ENCODE peak calls at places on chromosomes 11 and 22, in five cellular contexts. One of them, this sample, is unnamed. For H3K36me3 and H3K4me1, the result is how much of the 10 kb centered on the place peaks cover.

GRCh38 chr11:17742019-17742418 is 7.4 kb downstream of the KCNC1 start:
- DNase-seq in IMR-90: no peak
- DNase-seq in OCI-LY7: no peak
- DNase-seq in neuronal stem cell: no peak
- DNase-seq in transverse colon: no peak
- DNase-seq in this sample: no peak

GRCh38 chr22:37626556-37627075 is 12.9 kb upstream of the SH3BP1 start:
- DNase-seq in IMR-90: no peak
- DNase-seq in OCI-LY7: no peak
- DNase-seq in neuronal stem cell: no peak
- DNase-seq in transverse colon: peak
- DNase-seq in this sample: no peak

GRCh38 chr22:48438096-48438495 is 1389.6 kb downstream of the BRD1 start:
- DNase-seq in IMR-90: no peak
- DNase-seq in OCI-LY7: no peak
- DNase-seq in neuronal stem cell: no peak
- DNase-seq in transverse colon: no peak
- DNase-seq in this sample: no peak

GRCh38 chr11:130599073-130599654 is 150.7 kb downstream of the ADAMTS15 start:
- DNase-seq in IMR-90: peak
- DNase-seq in OCI-LY7: no peak
- DNase-seq in neuronal stem cell: no peak
- DNase-seq in transverse colon: peak
- DNase-seq in this sample: no peak

GRCh38 chr22:46968359-46968740 is 205.9 kb downstream of the TBC1D22A start:
- DNase-seq in IMR-90: no peak
- DNase-seq in OCI-LY7: no peak
- DNase-seq in neuronal stem cell: no peak
- DNase-seq in transverse colon: no peak
- DNase-seq in this sample: no peak

GRCh38 chr11:83464181-83464580 is 178.0 kb upstream of the CCDC90B start:
- DNase-seq in IMR-90: no peak
- DNase-seq in OCI-LY7: no peak
- DNase-seq in neuronal stem cell: no peak
- DNase-seq in transverse colon: no peak
- DNase-seq in this sample: no peak

GRCh38 chr11:65423516-65424199 is 1.1 kb downstream of the NEAT1 start:
- DNase-seq in IMR-90: peak
- DNase-seq in OCI-LY7: peak
- DNase-seq in neuronal stem cell: no peak
- DNase-seq in transverse colon: peak
- DNase-seq in this sample: no peak

GRCh38 chr11:123434262-123434661 is 4.2 kb downstream of the GRAMD1B start:
- DNase-seq in IMR-90: peak
- DNase-seq in OCI-LY7: peak
- DNase-seq in neuronal stem cell: no peak
- DNase-seq in transverse colon: peak
- DNase-seq in this sample: peak

GRCh38 chr22:27063841-27064240 is 406.5 kb downstream of the MIAT start:
- DNase-seq in IMR-90: no peak
- DNase-seq in OCI-LY7: no peak
- DNase-seq in neuronal stem cell: no peak
- DNase-seq in transverse colon: no peak
- DNase-seq in this sample: no peak

GRCh38 chr11:23680488-23681230 is 816.2 kb upstream of the LUZP2 start:
- DNase-seq in IMR-90: no peak
- DNase-seq in OCI-LY7: no peak
- DNase-seq in neuronal stem cell: no peak
- DNase-seq in transverse colon: no peak
- DNase-seq in this sample: no peak

GRCh38 chr11:56497010-56497409 is 5.8 kb upstream of the OR5M8 start:
- DNase-seq in IMR-90: no peak
- DNase-seq in OCI-LY7: no peak
- DNase-seq in neuronal stem cell: no peak
- DNase-seq in transverse colon: no peak
- DNase-seq in this sample: no peak

GRCh38 chr11:36774603-36775002 is 176.6 kb upstream of the RAG2 start:
- DNase-seq in IMR-90: peak
- DNase-seq in OCI-LY7: no peak
- DNase-seq in neuronal stem cell: no peak
- DNase-seq in transverse colon: no peak
- DNase-seq in this sample: no peak

GRCh38 chr11:115695677-115696451 is 191.6 kb upstream of the CADM1 start:
- DNase-seq in IMR-90: no peak
- DNase-seq in OCI-LY7: no peak
- DNase-seq in neuronal stem cell: no peak
- DNase-seq in transverse colon: no peak
- DNase-seq in this sample: no peak

GRCh38 chr22:17912942-17913704 is 111.2 kb downstream of the MICAL3 start:
- DNase-seq in IMR-90: no peak
- DNase-seq in OCI-LY7: no peak
- DNase-seq in neuronal stem cell: no peak
- DNase-seq in transverse colon: no peak
- DNase-seq in this sample: no peak

GRCh38 chr11:27118371-27118770 is 77.8 kb downstream of the BBOX1 start:
- DNase-seq in IMR-90: peak
- DNase-seq in OCI-LY7: no peak
- DNase-seq in neuronal stem cell: no peak
- DNase-seq in transverse colon: no peak
- DNase-seq in this sample: no peak

DNA sequence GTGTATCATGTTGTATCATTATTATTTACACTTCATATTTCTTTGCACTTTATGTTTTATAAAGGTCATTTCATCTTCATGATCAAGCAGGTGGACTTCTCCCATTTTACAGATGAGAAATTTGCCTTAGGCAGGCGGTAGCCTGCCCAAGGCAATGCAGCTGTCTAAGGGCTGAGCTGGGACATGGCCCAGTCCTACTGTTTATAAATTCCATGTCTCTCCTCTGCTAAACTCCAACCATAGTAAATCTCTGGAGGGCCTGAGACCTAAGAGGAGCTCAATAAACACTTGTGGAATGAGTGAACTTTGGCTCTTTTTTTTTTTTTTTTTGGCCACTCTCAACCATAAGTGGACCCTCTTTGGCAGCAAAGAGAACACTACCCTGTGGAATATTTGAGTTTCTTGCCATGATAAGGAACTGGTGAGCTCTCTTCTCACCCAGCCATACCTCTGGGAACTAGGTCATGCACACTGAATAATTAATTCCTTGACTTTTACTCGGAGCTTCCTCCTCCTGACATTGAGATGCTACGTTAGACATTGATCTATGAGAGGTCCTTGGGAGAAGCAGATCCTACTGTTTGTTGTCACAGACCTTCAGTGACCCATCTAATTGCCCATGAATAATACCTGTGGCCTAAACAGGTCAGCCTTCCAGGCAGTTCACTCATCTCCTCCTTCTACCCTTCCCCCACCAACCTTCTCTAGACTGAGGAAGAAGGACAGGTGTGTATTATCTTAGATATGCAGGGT is 30.0 kb downstream of the MICAL2 start:
- DNase-seq in IMR-90: peak
- DNase-seq in OCI-LY7: no peak
- DNase-seq in neuronal stem cell: no peak
- DNase-seq in transverse colon: no peak
- DNase-seq in this sample: no peak
- H3K27ac ChIP-seq in IMR-90: peak
- H3K27ac ChIP-seq in OCI-LY7: no peak
- H3K27ac ChIP-seq in neuronal stem cell: no peak
- H3K27ac ChIP-seq in transverse colon: peak
- H3K27ac ChIP-seq in this sample: peak

DNA sequence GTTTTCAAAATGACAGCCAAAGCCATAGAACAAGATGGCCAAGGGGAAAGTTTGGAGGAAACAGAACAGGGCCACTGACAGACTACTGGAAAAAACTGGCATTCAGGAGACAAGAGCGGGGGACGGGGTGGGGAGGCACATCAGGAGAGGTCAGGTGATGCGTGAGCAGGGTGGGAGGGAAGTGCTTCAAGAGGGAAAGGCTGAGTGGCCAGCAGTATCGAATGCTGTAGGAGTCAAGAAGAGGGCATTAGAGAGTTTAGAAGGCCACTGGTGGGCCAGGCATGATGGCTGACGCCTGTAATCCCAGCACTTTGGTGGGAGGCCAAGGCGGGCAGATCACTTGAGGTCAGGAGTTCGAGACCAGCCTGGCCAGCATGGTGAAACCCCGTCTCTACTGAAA is 8.2 kb downstream of the GTPBP1 start:
- DNase-seq in IMR-90: no peak
- DNase-seq in OCI-LY7: no peak
- DNase-seq in neuronal stem cell: no peak
- DNase-seq in transverse colon: no peak
- DNase-seq in this sample: no peak
- H3K36me3 ChIP-seq in IMR-90: under half
- H3K36me3 ChIP-seq in OCI-LY7: half or more
- H3K36me3 ChIP-seq in neuronal stem cell: under half
- H3K36me3 ChIP-seq in transverse colon: under half
- H3K36me3 ChIP-seq in this sample: under half

GRCh38 chr11:808427-809286 is 1.1 kb upstream of the RPLP2 start:
- DNase-seq in IMR-90: no peak
- DNase-seq in OCI-LY7: peak
- DNase-seq in neuronal stem cell: no peak
- DNase-seq in transverse colon: peak
- DNase-seq in this sample: no peak

GRCh38 chr11:812390-812789 is 2.6 kb downstream of the RPLP2 start:
- DNase-seq in IMR-90: no peak
- DNase-seq in OCI-LY7: no peak
- DNase-seq in neuronal stem cell: no peak
- DNase-seq in transverse colon: no peak
- DNase-seq in this sample: no peak

GRCh38 chr11:811446-812245 is 1.9 kb downstream of the RPLP2 start:
- DNase-seq in IMR-90: no peak
- DNase-seq in OCI-LY7: no peak
- DNase-seq in neuronal stem cell: no peak
- DNase-seq in transverse colon: no peak
- DNase-seq in this sample: peak

GRCh38 chr11:809287-810039 is at the start of gene RPLP2:
- DNase-seq in IMR-90: peak
- DNase-seq in OCI-LY7: peak
- DNase-seq in neuronal stem cell: peak
- DNase-seq in transverse colon: peak
- DNase-seq in this sample: peak

GRCh38 chr11:810040-810567 is 337 bp downstream of the RPLP2 start:
- DNase-seq in IMR-90: no peak
- DNase-seq in OCI-LY7: no peak
- DNase-seq in neuronal stem cell: no peak
- DNase-seq in transverse colon: no peak
- DNase-seq in this sample: peak
- H3K4me1 ChIP-seq in IMR-90: under half
- H3K4me1 ChIP-seq in OCI-LY7: half or more
- H3K4me1 ChIP-seq in neuronal stem cell: under half
- H3K4me1 ChIP-seq in transverse colon: under half
- H3K4me1 ChIP-seq in this sample: under half

DNA sequence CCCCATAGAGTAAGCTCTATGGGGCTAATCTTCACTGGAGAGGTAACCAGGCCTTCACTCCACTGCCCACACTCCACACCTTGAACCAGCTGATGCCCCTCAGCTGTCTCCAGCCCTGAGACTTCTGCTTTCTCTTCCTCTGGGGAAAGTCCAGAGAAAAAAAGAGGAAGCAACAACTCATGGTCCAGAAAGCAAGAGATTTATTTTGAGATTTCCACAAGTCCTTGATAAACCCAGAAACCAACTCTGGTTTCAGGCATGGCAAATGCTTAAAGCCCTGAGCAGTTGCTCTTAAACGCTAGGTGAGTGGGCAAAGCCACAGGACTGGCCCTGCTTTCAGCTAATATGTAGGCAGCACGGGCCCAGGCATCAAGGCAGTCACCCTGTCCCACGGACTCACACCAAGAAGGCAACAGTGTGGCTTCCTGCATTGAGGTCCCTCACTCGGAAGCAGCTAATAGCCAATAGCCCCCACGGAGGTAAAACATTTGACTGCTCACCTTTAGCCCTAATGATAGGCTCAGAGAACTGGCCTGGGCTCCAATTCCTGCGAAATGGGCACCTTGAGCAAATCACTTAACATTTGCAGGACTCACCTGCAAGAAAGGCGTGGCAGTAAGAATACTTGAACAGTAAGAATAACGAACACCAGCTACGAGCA is 4.3 kb downstream of the CYB561A3 start:
- DNase-seq in IMR-90: no peak
- DNase-seq in OCI-LY7: peak
- DNase-seq in neuronal stem cell: no peak
- DNase-seq in transverse colon: no peak
- DNase-seq in this sample: no peak
- H3K27ac ChIP-seq in IMR-90: no peak
- H3K27ac ChIP-seq in OCI-LY7: peak
- H3K27ac ChIP-seq in neuronal stem cell: no peak
- H3K27ac ChIP-seq in transverse colon: peak
- H3K27ac ChIP-seq in this sample: no peak

DNA sequence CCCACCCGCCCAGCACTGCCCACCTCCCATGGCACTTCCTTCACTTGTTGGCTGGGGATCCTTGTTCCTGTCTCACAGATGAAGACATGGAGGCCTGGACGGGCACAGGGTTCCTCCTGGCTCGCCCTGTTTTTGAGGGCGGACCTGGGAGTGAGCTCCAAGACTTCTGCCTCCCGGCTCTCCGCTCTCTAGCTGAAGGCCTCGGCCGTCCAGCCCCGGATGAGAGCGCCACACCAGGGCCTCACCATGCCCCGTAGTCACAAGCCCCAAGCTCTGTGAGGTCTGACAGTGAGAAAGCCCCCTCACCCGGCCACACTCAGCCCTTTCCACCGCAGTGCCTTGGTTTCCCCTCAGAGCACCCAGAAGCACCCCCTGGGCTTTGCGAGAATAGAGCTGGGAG is 9.1 kb downstream of the TPCN2 start:
- DNase-seq in IMR-90: no peak
- DNase-seq in OCI-LY7: no peak
- DNase-seq in neuronal stem cell: no peak
- DNase-seq in transverse colon: no peak
- DNase-seq in this sample: no peak
- H3K36me3 ChIP-seq in IMR-90: under half
- H3K36me3 ChIP-seq in OCI-LY7: half or more
- H3K36me3 ChIP-seq in neuronal stem cell: under half
- H3K36me3 ChIP-seq in transverse colon: under half
- H3K36me3 ChIP-seq in this sample: under half

GRCh38 chr11:13297917-13298356 is 20.3 kb downstream of the BMAL1 start:
- DNase-seq in IMR-90: no peak
- DNase-seq in OCI-LY7: no peak
- DNase-seq in neuronal stem cell: no peak
- DNase-seq in transverse colon: no peak
- DNase-seq in this sample: peak
- H3K4me1 ChIP-seq in IMR-90: under half
- H3K4me1 ChIP-seq in OCI-LY7: under half
- H3K4me1 ChIP-seq in neuronal stem cell: under half
- H3K4me1 ChIP-seq in transverse colon: under half
- H3K4me1 ChIP-seq in this sample: under half

GRCh38 chr22:42711895-42712837 is 8.5 kb downstream of the A4GALT start:
- DNase-seq in IMR-90: no peak
- DNase-seq in OCI-LY7: no peak
- DNase-seq in neuronal stem cell: no peak
- DNase-seq in transverse colon: no peak
- DNase-seq in this sample: no peak

GRCh38 chr22:42716649-42717127 is 4.0 kb downstream of the A4GALT start:
- DNase-seq in IMR-90: no peak
- DNase-seq in OCI-LY7: peak
- DNase-seq in neuronal stem cell: no peak
- DNase-seq in transverse colon: peak
- DNase-seq in this sample: no peak

GRCh38 chr22:42716221-42716620 is 4.4 kb downstream of the A4GALT start:
- DNase-seq in IMR-90: no peak
- DNase-seq in OCI-LY7: peak
- DNase-seq in neuronal stem cell: no peak
- DNase-seq in transverse colon: no peak
- DNase-seq in this sample: no peak

GRCh38 chr22:42714768-42715430 is 5.8 kb downstream of the A4GALT start:
- DNase-seq in IMR-90: no peak
- DNase-seq in OCI-LY7: no peak
- DNase-seq in neuronal stem cell: no peak
- DNase-seq in transverse colon: no peak
- DNase-seq in this sample: no peak

GRCh38 chr22:42714308-42714707 is 6.4 kb downstream of the A4GALT start:
- DNase-seq in IMR-90: no peak
- DNase-seq in OCI-LY7: no peak
- DNase-seq in neuronal stem cell: no peak
- DNase-seq in transverse colon: no peak
- DNase-seq in this sample: no peak
- H3K27ac ChIP-seq in IMR-90: no peak
- H3K27ac ChIP-seq in OCI-LY7: peak
- H3K27ac ChIP-seq in neuronal stem cell: no peak
- H3K27ac ChIP-seq in transverse colon: no peak
- H3K27ac ChIP-seq in this sample: no peak

This sample was measured in small intestine.